ENCODE peak calls at places on chromosomes 7 and 10, in six cellular contexts. I is CD8-positive, alpha-beta memory T cell; S is fibroblast of mammary gland; Z is CD4-positive, alpha-beta memory T cell; L is GM13976; U is activated naive CD4-positive, alpha-beta T cell treated with anti-CD3 and anti-CD28 coated beads, Interleukin-2, amount 10 ng/mL, durations not matched to agents 7 days and 5 days. O is an unnamed sample.

GRCh38 chr7:13702261-13702660 is 287.2 kb downstream of the ETV1 start:
- DNase-seq in L (no peak), I (no peak), U (no peak), S (no peak), Z (no peak), O (no peak)

GRCh38 chr10:80204801-80205477 is 398 bp downstream of the ANXA11 start:
- DNase-seq in Z (no peak), L (peak; percentile 76), U (peak; percentile 55), I (peak; percentile 70), S (no peak), O (no peak)

GRCh38 chr7:27409311-27409710 is 166.7 kb downstream of the EVX1 start:
- DNase-seq in Z (no peak), S (no peak), U (no peak), L (no peak), I (no peak), O (no peak)

GRCh38 chr7:2640858-2641257 is 9.1 kb downstream of the TTYH3 start:
- DNase-seq in I (no peak), S (no peak), U (no peak), Z (no peak), L (no peak), O (no peak)

GRCh38 chr7:129702761-129703338 is 91.3 kb downstream of the NRF1 start:
- DNase-seq in I (no peak), S (no peak), L (no peak), U (no peak), Z (no peak), O (no peak)

GRCh38 chr7:84025332-84025927 is 169.2 kb downstream of the SEMA3A start:
- DNase-seq in S (peak; percentile 94), I (no peak), Z (no peak), U (no peak), L (no peak), O (no peak)

GRCh38 chr7:107948645-107949442 is 54.1 kb downstream of the LAMB1 start:
- DNase-seq in S (peak; percentile 96), Z (no peak), I (no peak), U (no peak), L (no peak), O (no peak)

GRCh38 chr10:16848562-16849154 is 31.4 kb upstream of the RSU1 start:
- DNase-seq in S (peak; percentile 30), U (no peak), I (no peak), Z (no peak), L (no peak), O (no peak)

GRCh38 chr10:101897633-101898032 is 54.0 kb upstream of the KCNIP2 start:
- DNase-seq in U (no peak), S (peak; percentile 26), I (no peak), Z (no peak), L (no peak), O (no peak)

GRCh38 chr10:132418520-132419416 is 21.8 kb downstream of the PWWP2B start:
- DNase-seq in S (no peak), L (no peak), Z (no peak), I (no peak), U (no peak), O (no peak)

GRCh38 chr7:155644971-155645509 is 579 bp downstream of the RBM33 start:
- DNase-seq in L (peak; percentile 53), U (peak; percentile 58), I (no peak), Z (no peak), S (peak; percentile 32), O (no peak)

GRCh38 chr10:70985824-70986336 is 97.5 kb upstream of the PCBD1 start:
- DNase-seq in U (no peak), Z (no peak), L (no peak), S (no peak), I (peak; percentile 10), O (no peak)

GRCh38 chr10:97335995-97336394 is 1.5 kb upstream of the FRAT2 start:
- DNase-seq in S (no peak), U (no peak), I (no peak), L (no peak), Z (no peak), O (no peak)

GRCh38 chr10:29766753-29767152 is 132.0 kb upstream of the SVIL start:
- DNase-seq in S (no peak), U (no peak), I (no peak), Z (no peak), L (no peak), O (no peak)

GRCh38 chr10:123135415-123136141 is at the start of gene HMX3:
- DNase-seq in Z (no peak), U (peak; percentile 55), S (peak; percentile 49), I (no peak), L (peak; percentile 85), O (peak; percentile 45)

GRCh38 chr7:12759112-12759511 is 71.7 kb downstream of the ARL4A start:
- DNase-seq in S (peak; percentile 9), Z (no peak), L (no peak), I (no peak), U (no peak), O (no peak)

GRCh38 chr7:28714452-28715120 is 243.5 kb downstream of the TRIL start:
- DNase-seq in S (no peak), U (no peak), I (no peak), Z (no peak), L (no peak), O (no peak)

GRCh38 chr10:98511861-98512260 is 65.1 kb upstream of the HPS1 start:
- DNase-seq in I (no peak), Z (no peak), L (no peak), S (no peak), U (no peak), O (no peak)

GRCh38 chr10:24849051-24849450 is 103.4 kb downstream of the PRTFDC1 start:
- DNase-seq in L (no peak), Z (no peak), I (no peak), S (no peak), U (no peak), O (no peak)

GRCh38 chr7:106966121-106966520 is 78.4 kb upstream of the PRKAR2B start:
- DNase-seq in S (no peak), L (no peak), U (no peak), Z (no peak), I (no peak), O (no peak)

GRCh38 chr7:95527033-95527775 is 41.5 kb downstream of the ASB4 start:
- DNase-seq in I (no peak), L (peak; percentile 57), Z (no peak), U (peak; percentile 31), S (peak; percentile 64), O (no peak)

O was measured in central memory CD4-positive, alpha-beta T cell.